ENCODE peak calls at places on chromosomes 7 and 10, in seven cellular contexts. One of them, this sample, is unnamed.

GRCh38 chr10:66564341-66564740 is 361.5 kb upstream of the LRRTM3 start:
- DNase-seq in heart left ventricle: no peak
- DNase-seq in mesothelial cell of epicardium: no peak
- DNase-seq in SHP77 treated with DMSO at 0.1 percent for 48 hours: no peak
- DNase-seq in GM23248: no peak
- DNase-seq in GM12892: no peak
- DNase-seq in activated effector memory CD4-positive, alpha-beta T cell treated with anti-CD3 and anti-CD28 coated beads, Interleukin-2, amount 50 U/mL, for 16 hours: no peak
- DNase-seq in this sample: no peak

GRCh38 chr10:96456296-96456840 is 57.4 kb downstream of the TLL2 start:
- DNase-seq in heart left ventricle: no peak
- DNase-seq in mesothelial cell of epicardium: no peak
- DNase-seq in SHP77 treated with DMSO at 0.1 percent for 48 hours: no peak
- DNase-seq in GM23248: no peak
- DNase-seq in GM12892: no peak
- DNase-seq in activated effector memory CD4-positive, alpha-beta T cell treated with anti-CD3 and anti-CD28 coated beads, Interleukin-2, amount 50 U/mL, for 16 hours: no peak
- DNase-seq in this sample: no peak

GRCh38 chr10:70587045-70587658 is 15.4 kb downstream of the PRF1 start:
- DNase-seq in heart left ventricle: no peak
- DNase-seq in mesothelial cell of epicardium: no peak
- DNase-seq in SHP77 treated with DMSO at 0.1 percent for 48 hours: no peak
- DNase-seq in GM23248: no peak
- DNase-seq in GM12892: no peak
- DNase-seq in activated effector memory CD4-positive, alpha-beta T cell treated with anti-CD3 and anti-CD28 coated beads, Interleukin-2, amount 50 U/mL, for 16 hours: peak; percentile 24
- DNase-seq in this sample: no peak

GRCh38 chr10:31590023-31590800 is 271.2 kb downstream of the ZEB1 start:
- DNase-seq in heart left ventricle: no peak
- DNase-seq in mesothelial cell of epicardium: no peak
- DNase-seq in SHP77 treated with DMSO at 0.1 percent for 48 hours: no peak
- DNase-seq in GM23248: no peak
- DNase-seq in GM12892: no peak
- DNase-seq in activated effector memory CD4-positive, alpha-beta T cell treated with anti-CD3 and anti-CD28 coated beads, Interleukin-2, amount 50 U/mL, for 16 hours: no peak
- DNase-seq in this sample: no peak

GRCh38 chr10:17883621-17884020 is 68.1 kb upstream of the SLC39A12 start:
- DNase-seq in heart left ventricle: no peak
- DNase-seq in mesothelial cell of epicardium: no peak
- DNase-seq in SHP77 treated with DMSO at 0.1 percent for 48 hours: peak; percentile 74
- DNase-seq in GM23248: no peak
- DNase-seq in GM12892: no peak
- DNase-seq in activated effector memory CD4-positive, alpha-beta T cell treated with anti-CD3 and anti-CD28 coated beads, Interleukin-2, amount 50 U/mL, for 16 hours: no peak
- DNase-seq in this sample: no peak

GRCh38 chr7:140326116-140326928 is 72.0 kb downstream of the SLC37A3 start:
- DNase-seq in heart left ventricle: peak; percentile 60
- DNase-seq in mesothelial cell of epicardium: no peak
- DNase-seq in SHP77 treated with DMSO at 0.1 percent for 48 hours: peak; percentile 11
- DNase-seq in GM23248: peak; percentile 85
- DNase-seq in GM12892: peak; percentile 41
- DNase-seq in activated effector memory CD4-positive, alpha-beta T cell treated with anti-CD3 and anti-CD28 coated beads, Interleukin-2, amount 50 U/mL, for 16 hours: peak; percentile 80
- DNase-seq in this sample: no peak

GRCh38 chr10:79929409-79929904 is 19.4 kb downstream of the SFTPD start:
- DNase-seq in heart left ventricle: peak; percentile 82
- DNase-seq in mesothelial cell of epicardium: peak; percentile 69
- DNase-seq in SHP77 treated with DMSO at 0.1 percent for 48 hours: no peak
- DNase-seq in GM23248: peak; percentile 83
- DNase-seq in GM12892: peak; percentile 43
- DNase-seq in activated effector memory CD4-positive, alpha-beta T cell treated with anti-CD3 and anti-CD28 coated beads, Interleukin-2, amount 50 U/mL, for 16 hours: peak; percentile 92
- DNase-seq in this sample: peak; percentile 92

GRCh38 chr7:2645274-2645868 is 13.6 kb downstream of the TTYH3 start:
- DNase-seq in heart left ventricle: no peak
- DNase-seq in mesothelial cell of epicardium: no peak
- DNase-seq in SHP77 treated with DMSO at 0.1 percent for 48 hours: no peak
- DNase-seq in GM23248: no peak
- DNase-seq in GM12892: peak; percentile 59
- DNase-seq in activated effector memory CD4-positive, alpha-beta T cell treated with anti-CD3 and anti-CD28 coated beads, Interleukin-2, amount 50 U/mL, for 16 hours: no peak
- DNase-seq in this sample: no peak

GRCh38 chr10:93746844-93747284 is 10.9 kb upstream of the LGI1 start:
- DNase-seq in heart left ventricle: no peak
- DNase-seq in mesothelial cell of epicardium: no peak
- DNase-seq in SHP77 treated with DMSO at 0.1 percent for 48 hours: no peak
- DNase-seq in GM23248: peak; percentile 83
- DNase-seq in GM12892: no peak
- DNase-seq in activated effector memory CD4-positive, alpha-beta T cell treated with anti-CD3 and anti-CD28 coated beads, Interleukin-2, amount 50 U/mL, for 16 hours: no peak
- DNase-seq in this sample: no peak

GRCh38 chr7:42155836-42156540 is 81.0 kb downstream of the GLI3 start:
- DNase-seq in heart left ventricle: no peak
- DNase-seq in mesothelial cell of epicardium: no peak
- DNase-seq in SHP77 treated with DMSO at 0.1 percent for 48 hours: no peak
- DNase-seq in GM23248: peak; percentile 77
- DNase-seq in GM12892: no peak
- DNase-seq in activated effector memory CD4-positive, alpha-beta T cell treated with anti-CD3 and anti-CD28 coated beads, Interleukin-2, amount 50 U/mL, for 16 hours: no peak
- DNase-seq in this sample: no peak